ENCODE peak calls at places on chromosomes 12 and 14, in seven cellular contexts. O is left lung, H is colonic mucosa, E is neural progenitor cell, D is stomach, L is upper lobe of left lung, Y is adrenal gland. N is an unnamed sample.

GRCh38 chr12:46082473-46082872 is 92.1 kb upstream of the SCAF11 start:
- DNase-seq in L (no peak), O (no peak), D (no peak), E (no peak), Y (no peak), H (no peak), N (no peak)

GRCh38 chr12:57523706-57524614 is 1.3 kb downstream of the MBD6 start:
- DNase-seq in H (no peak), O (no peak), Y (no peak), L (no peak), D (no peak), E (no peak), N (no peak)

GRCh38 chr14:36069535-36069900 is 107.0 kb downstream of the PTCSC3 start:
- DNase-seq in H (no peak), Y (no peak), L (no peak), O (peak; percentile 39), E (peak; percentile 71), D (peak; percentile 32), N (no peak)

GRCh38 chr12:101957251-101957650 is 79.9 kb downstream of the DRAM1 start:
- DNase-seq in D (no peak), E (no peak), H (no peak), L (no peak), Y (no peak), O (no peak), N (no peak)

GRCh38 chr14:104930526-104931322 is 6.0 kb downstream of the PLD4 start:
- DNase-seq in D (no peak), E (no peak), L (peak; percentile 71), Y (no peak), H (no peak), O (peak; percentile 31), N (no peak)

GRCh38 chr14:90509403-90509802 is 112.6 kb downstream of the CALM1 start:
- DNase-seq in H (no peak), Y (no peak), D (no peak), E (no peak), L (no peak), O (no peak), N (no peak)

GRCh38 chr14:60161176-60162107 is 3.8 kb downstream of the DHRS7 start:
- DNase-seq in Y (peak; percentile 69), E (no peak), H (no peak), D (no peak), L (no peak), O (no peak), N (no peak)

GRCh38 chr14:69244946-69245345 is 15.0 kb upstream of the GALNT16 start:
- DNase-seq in Y (no peak), D (no peak), E (no peak), L (no peak), H (no peak), O (no peak), N (no peak)

GRCh38 chr14:20556500-20557211 is 4.2 kb downstream of the RNASE9 start:
- DNase-seq in L (no peak), D (no peak), E (no peak), H (no peak), O (no peak), Y (no peak), N (no peak)

GRCh38 chr12:57118711-57119271 is 7.6 kb upstream of the STAT6 start:
- DNase-seq in O (no peak), H (peak; percentile 22), L (no peak), E (no peak), Y (no peak), D (no peak), N (no peak)

GRCh38 chr12:65139389-65139788 is 18.3 kb upstream of the WIF1 start:
- DNase-seq in H (no peak), O (no peak), E (no peak), Y (no peak), L (no peak), D (no peak), N (no peak)

GRCh38 chr14:51534623-51535022 is 117.1 kb upstream of the FRMD6 start:
- DNase-seq in H (no peak), O (no peak), E (no peak), L (peak; percentile 14), Y (peak; percentile 40), D (no peak), N (no peak)

GRCh38 chr12:6199531-6200265 is 502 bp upstream of the CD9 start:
- DNase-seq in L (no peak), E (peak; percentile 80), D (no peak), H (peak; percentile 73), Y (peak; percentile 46), O (peak; percentile 70), N (peak; percentile 76)

GRCh38 chr12:131035268-131035681 is 81.6 kb downstream of the ADGRD1 start:
- DNase-seq in D (no peak), E (no peak), L (peak; percentile 83), H (no peak), Y (no peak), O (no peak), N (no peak)

GRCh38 chr14:104121142-104121541 is 17.2 kb upstream of the KIF26A start:
- DNase-seq in H (peak; percentile 13), O (no peak), L (no peak), D (no peak), E (no peak), Y (no peak), N (no peak)

GRCh38 chr12:124730455-124730932 is 133.2 kb downstream of the SCARB1 start:
- DNase-seq in D (peak; percentile 58), E (no peak), L (no peak), Y (peak; percentile 71), O (no peak), H (no peak), N (peak; percentile 36)

GRCh38 chr12:52636189-52636588 is 15.8 kb downstream of the KRT2 start:
- DNase-seq in H (no peak), Y (peak; percentile 3), L (no peak), D (no peak), E (no peak), O (no peak), N (peak; percentile 25)

GRCh38 chr12:92278378-92278828 is 132.8 kb upstream of the BTG1 start:
- DNase-seq in E (no peak), O (no peak), H (no peak), L (no peak), D (no peak), Y (no peak), N (no peak)

GRCh38 chr12:10501031-10501430 is 4.7 kb upstream of the EIF2S3B start:
- DNase-seq in O (no peak), L (no peak), Y (no peak), H (no peak), D (no peak), E (no peak), N (peak; percentile 14)

GRCh38 chr14:91095178-91095577 is 18.7 kb upstream of the DGLUCY start:
- DNase-seq in L (no peak), Y (no peak), E (no peak), O (no peak), D (no peak), H (no peak), N (no peak)

GRCh38 chr14:100308112-100308792 is 2.0 kb upstream of the SLC25A29 start:
- DNase-seq in H (no peak), O (no peak), E (no peak), L (no peak), Y (no peak), D (no peak), N (no peak)

GRCh38 chr14:104795781-104796681 is 483 bp upstream of the AKT1 start:
- DNase-seq in L (peak; percentile 95), O (no peak), D (peak; percentile 68), H (peak; percentile 69), Y (no peak), E (no peak), N (no peak)

GRCh38 chr14:31336646-31337045 is 83.7 kb downstream of the HEATR5A start:
- DNase-seq in O (no peak), Y (no peak), H (no peak), E (peak; percentile 29), L (no peak), D (no peak), N (no peak)

GRCh38 chr12:94650143-94651056 is at the start of gene TMCC3:
- DNase-seq in D (peak; percentile 63), O (peak; percentile 48), Y (peak; percentile 49), L (peak; percentile 93), H (peak; percentile 65), E (peak; percentile 80), N (peak; percentile 32)

GRCh38 chr14:76484355-76484754 is 108.4 kb downstream of the ESRRB start:
- DNase-seq in Y (no peak), H (no peak), O (no peak), D (no peak), L (no peak), E (no peak), N (no peak)

GRCh38 chr12:90211017-90211416 is 502.4 kb upstream of the ATP2B1 start:
- DNase-seq in Y (no peak), O (no peak), H (no peak), L (no peak), E (no peak), D (no peak), N (no peak)
- H3K9me3 ChIP-seq in Y (no peaks in the 10 kb centered on the region), O (peaks cover 10% of the 10 kb centered on the region), H (no peaks in the 10 kb centered on the region), L (peaks cover 6% of the 10 kb centered on the region), E (no peaks in the 10 kb centered on the region), D (peaks cover 15% of the 10 kb centered on the region), N (no peaks in the 10 kb centered on the region)

DNA sequence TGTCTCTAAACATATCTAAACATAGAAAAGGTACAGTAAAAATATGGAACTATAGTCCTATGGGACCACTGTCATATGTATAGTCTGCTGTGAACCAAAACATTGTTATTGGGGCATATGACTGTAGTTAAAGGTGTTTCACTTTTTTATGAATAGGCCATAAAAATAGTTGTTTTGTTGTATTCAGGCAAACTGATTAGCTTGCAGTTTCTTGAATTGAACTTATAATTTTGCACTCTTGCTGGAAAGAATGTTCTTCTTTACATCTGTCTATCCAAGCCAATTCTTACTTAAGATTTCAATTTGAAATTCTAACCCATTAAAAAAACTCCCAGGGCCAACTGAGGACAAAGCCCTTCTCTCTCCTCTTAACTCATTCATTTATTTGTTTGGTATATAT is 234.1 kb downstream of the NOVA1 start:
- DNase-seq in E (no peak), H (no peak), O (no peak), L (no peak), D (no peak), Y (no peak), N (no peak)
- H3K9me3 ChIP-seq in E (no peaks in the 10 kb centered on the region), H (no peaks in the 10 kb centered on the region), O (peaks cover 3% of the 10 kb centered on the region), L (no peaks in the 10 kb centered on the region), D (no peaks in the 10 kb centered on the region), Y (no peaks in the 10 kb centered on the region), N (no peaks in the 10 kb centered on the region)

GRCh38 chr14:26526132-26526531 is 71.7 kb downstream of the NOVA1 start:
- DNase-seq in O (no peak), E (no peak), H (no peak), L (no peak), D (no peak), Y (no peak), N (no peak)
- H3K9me3 ChIP-seq in O (no peaks in the 10 kb centered on the region), E (no peaks in the 10 kb centered on the region), H (no peaks in the 10 kb centered on the region), L (no peaks in the 10 kb centered on the region), D (no peaks in the 10 kb centered on the region), Y (no peaks in the 10 kb centered on the region), N (no peaks in the 10 kb centered on the region)

GRCh38 chr12:3120701-3121100 is 43.5 kb downstream of the TSPAN9 start:
- DNase-seq in Y (no peak), L (no peak), O (no peak), E (no peak), H (no peak), D (no peak), N (no peak)

GRCh38 chr12:3119192-3119744 is 42.1 kb downstream of the TSPAN9 start:
- DNase-seq in H (no peak), L (no peak), D (no peak), Y (no peak), O (no peak), E (no peak), N (no peak)

GRCh38 chr12:3117144-3117581 is 40.0 kb downstream of the TSPAN9 start:
- DNase-seq in L (no peak), H (no peak), Y (no peak), D (no peak), O (no peak), E (no peak), N (no peak)

GRCh38 chr12:3117628-3118027 is 40.4 kb downstream of the TSPAN9 start:
- DNase-seq in Y (no peak), E (no peak), L (no peak), O (no peak), H (no peak), D (no peak), N (peak; percentile 71)

GRCh38 chr12:3119745-3120660 is 42.8 kb downstream of the TSPAN9 start:
- DNase-seq in H (no peak), Y (peak; percentile 70), D (no peak), O (no peak), L (peak; percentile 84), E (no peak), N (no peak)
- H3K9me3 ChIP-seq in H (no peaks in the 10 kb centered on the region), Y (no peaks in the 10 kb centered on the region), D (peaks cover 8% of the 10 kb centered on the region), O (no peaks in the 10 kb centered on the region), L (no peaks in the 10 kb centered on the region), E (no peaks in the 10 kb centered on the region), N (no peaks in the 10 kb centered on the region)